ENCODE peak calls at places on chromosomes 16 and 17, in nine cellular contexts. Y, H, T, M, N, K, I, S and X are unnamed samples.

GRCh38 chr16:69253796-69254426 is 57.2 kb upstream of the VPS4A start:
- DNase-seq in Y (peak; percentile 31), H (no peak), T (no peak), M (peak; percentile 50), N (no peak), K (peak; percentile 27), I (no peak), S (no peak), X (no peak)

GRCh38 chr17:51119415-51120356 is 982 bp downstream of the SPAG9 start:
- DNase-seq in Y (peak; percentile 34), H (peak; percentile 46), T (peak; percentile 51), M (peak; percentile 54), N (peak; percentile 45), K (no peak), I (peak; percentile 76), S (peak; percentile 50), X (peak; percentile 32)

GRCh38 chr17:1029196-1029911 is 32.4 kb downstream of the TIMM22 start:
- DNase-seq in Y (peak; percentile 29), H (no peak), T (peak; percentile 22), M (peak; percentile 75), N (no peak), K (no peak), I (no peak), S (no peak), X (no peak)

GRCh38 chr17:45325810-45326209 is 9.0 kb upstream of the MAP3K14 start:
- DNase-seq in Y (no peak), H (no peak), T (no peak), M (no peak), N (no peak), K (no peak), I (no peak), S (no peak), X (no peak)

GRCh38 chr16:50610331-50611262 is 62.4 kb downstream of the NKD1 start:
- DNase-seq in Y (no peak), H (no peak), T (no peak), M (no peak), N (no peak), K (no peak), I (no peak), S (no peak), X (no peak)

GRCh38 chr17:70127221-70127873 is 42.0 kb upstream of the KCNJ2 start:
- DNase-seq in Y (no peak), H (no peak), T (peak; percentile 42), M (no peak), N (no peak), K (no peak), I (no peak), S (no peak), X (no peak)

GRCh38 chr16:57623251-57624043 is 5.0 kb upstream of the ADGRG1 start:
- DNase-seq in Y (peak; percentile 96), H (no peak), T (peak; percentile 87), M (peak; percentile 54), N (no peak), K (no peak), I (peak; percentile 36), S (peak; percentile 47), X (no peak)

GRCh38 chr17:65370669-65371126 is 190.8 kb downstream of the AXIN2 start:
- DNase-seq in Y (no peak), H (no peak), T (no peak), M (no peak), N (peak; percentile 27), K (no peak), I (peak; percentile 47), S (no peak), X (no peak)

GRCh38 chr16:22035094-22035675 is 27.3 kb downstream of the MOSMO start:
- DNase-seq in Y (peak; percentile 20), H (no peak), T (no peak), M (no peak), N (no peak), K (no peak), I (no peak), S (no peak), X (no peak)

GRCh38 chr17:40458001-40458791 is 14.9 kb downstream of the IGFBP4 start:
- DNase-seq in Y (peak; percentile 84), H (no peak), T (no peak), M (peak; percentile 90), N (no peak), K (peak; percentile 93), I (no peak), S (no peak), X (peak; percentile 46)

GRCh38 chr16:85982563-85982939 is 83.6 kb downstream of the IRF8 start:
- DNase-seq in Y (no peak), H (no peak), T (no peak), M (no peak), N (peak; percentile 40), K (no peak), I (peak; percentile 99), S (no peak), X (no peak)

GRCh38 chr17:49000943-49001342 is 3.8 kb downstream of the IGF2BP1 start:
- DNase-seq in Y (no peak), H (no peak), T (no peak), M (no peak), N (no peak), K (no peak), I (peak; percentile 75), S (no peak), X (no peak)

GRCh38 chr17:17985555-17985954 is 12.9 kb downstream of the DRC3 start:
- DNase-seq in Y (peak; percentile 23), H (no peak), T (no peak), M (peak; percentile 16), N (no peak), K (no peak), I (peak; percentile 52), S (no peak), X (no peak)

GRCh38 chr16:66596986-66597848 is 7.3 kb upstream of the CMTM3 start:
- DNase-seq in Y (no peak), H (no peak), T (no peak), M (no peak), N (no peak), K (no peak), I (no peak), S (no peak), X (no peak)

DNA sequence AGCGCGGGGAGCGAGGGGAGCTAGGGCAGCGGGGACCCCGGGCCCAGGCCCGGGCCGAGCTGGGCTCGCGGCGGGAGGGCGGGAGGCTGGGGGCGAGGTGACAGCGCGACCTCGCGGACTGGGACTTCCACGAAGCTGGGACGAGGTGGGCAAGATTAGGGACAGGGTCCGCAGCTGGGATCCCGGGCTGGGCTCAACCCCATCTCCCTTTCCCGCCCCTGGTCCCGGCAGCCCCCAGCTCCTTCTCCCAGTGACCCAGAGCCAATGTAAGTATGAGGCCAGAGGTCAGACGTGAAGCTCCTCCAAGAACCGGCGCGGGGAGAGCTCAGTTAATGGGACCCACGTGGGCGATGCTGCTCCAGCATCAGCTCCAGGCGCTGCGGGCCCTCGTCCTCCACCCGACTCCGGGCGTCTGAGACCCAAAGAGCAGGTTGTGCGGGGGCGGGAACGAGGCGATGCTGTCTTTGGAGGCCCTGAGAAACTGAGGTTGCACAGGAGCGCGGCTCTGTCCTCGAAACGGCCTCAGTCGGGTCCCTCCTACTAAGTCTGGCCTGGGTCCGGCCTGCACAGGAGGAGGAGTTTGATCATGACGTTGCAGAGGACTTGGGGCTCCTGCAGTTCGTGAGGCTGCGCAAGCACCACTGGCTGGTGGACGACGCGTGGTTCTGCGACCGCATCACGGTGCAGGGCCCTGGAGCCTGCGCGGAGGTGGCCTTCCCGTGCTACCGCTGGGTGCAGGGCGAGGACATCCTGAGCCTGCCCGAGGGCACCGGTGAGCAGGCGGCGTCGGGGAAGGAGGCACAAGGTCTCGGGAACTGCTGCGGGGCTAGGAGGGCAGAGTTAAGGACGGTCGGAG is 635 bp downstream of the ALOX12 start:
- DNase-seq in Y (no peak), H (no peak), T (no peak), M (no peak), N (no peak), K (no peak), I (no peak), S (no peak), X (no peak)
- H3K4me3 ChIP-seq in Y (peak overlapping the region; percentile 0), H (no peak overlapping the region), T (peak overlapping the region; percentile 58), M (no peak overlapping the region), N (no peak overlapping the region), K (peak overlapping the region; percentile 11), I (no peak overlapping the region), S (no peak overlapping the region), X (no peak overlapping the region)

DNA sequence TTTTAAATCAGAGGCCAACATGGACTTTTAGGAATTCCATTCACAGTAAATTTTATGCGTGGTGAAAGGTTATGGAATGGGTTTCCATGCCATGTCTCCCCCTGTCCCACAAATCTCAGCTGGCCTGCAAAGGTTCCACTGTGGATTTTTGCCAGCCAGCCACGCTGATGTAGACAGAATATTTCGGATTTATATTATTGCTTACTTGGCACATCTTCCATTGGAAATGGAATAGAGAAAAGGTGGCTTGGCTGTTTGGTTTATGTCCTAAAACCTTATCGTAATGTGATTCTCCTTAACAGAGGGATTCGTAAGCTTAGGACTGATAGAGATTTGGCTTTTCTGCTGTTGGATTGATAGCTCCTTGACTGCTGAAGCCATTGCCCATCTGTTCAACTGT is 551.2 kb downstream of the WWOX start:
- DNase-seq in Y (no peak), H (no peak), T (no peak), M (no peak), N (no peak), K (no peak), I (no peak), S (no peak), X (no peak)
- TF ChIP-seq CTCF in Y (no peak), H (no peak), T (no peak), M (no peak), N (no peak), K (no peak), I (no peak), S (no peak), X (no peak)

GRCh38 chr17:6757747-6758146 is 1.9 kb downstream of the XAF1 start:
- DNase-seq in Y (no peak), H (no peak), T (no peak), M (no peak), N (no peak), K (no peak), I (no peak), S (no peak), X (no peak)
- H3K4me3 ChIP-seq in Y (no peak overlapping the region), H (no peak overlapping the region), T (no peak overlapping the region), M (no peak overlapping the region), N (no peak overlapping the region), K (no peak overlapping the region), I (no peak overlapping the region), S (no peak overlapping the region), X (no peak overlapping the region)

GRCh38 chr17:63442074-63442473 is 4.0 kb downstream of the CYB561 start:
- DNase-seq in Y (no peak), H (no peak), T (no peak), M (no peak), N (no peak), K (no peak), I (no peak), S (no peak), X (no peak)

GRCh38 chr17:63439682-63440081 is 6.4 kb downstream of the CYB561 start:
- DNase-seq in Y (peak; percentile 76), H (no peak), T (no peak), M (peak; percentile 79), N (no peak), K (no peak), I (peak; percentile 68), S (no peak), X (peak; percentile 68)

GRCh38 chr17:63441654-63442053 is 4.5 kb downstream of the CYB561 start:
- DNase-seq in Y (no peak), H (no peak), T (no peak), M (no peak), N (no peak), K (no peak), I (no peak), S (no peak), X (no peak)

GRCh38 chr17:63440770-63441335 is 5.3 kb downstream of the CYB561 start:
- DNase-seq in Y (no peak), H (no peak), T (no peak), M (no peak), N (no peak), K (no peak), I (no peak), S (no peak), X (no peak)

GRCh38 chr17:63440127-63440769 is 5.9 kb downstream of the CYB561 start:
- DNase-seq in Y (no peak), H (peak; percentile 41), T (no peak), M (no peak), N (no peak), K (no peak), I (no peak), S (no peak), X (no peak)
- TF ChIP-seq CTCF in Y (peak; percentile 10), H (no peak), T (no peak), M (no peak), N (no peak), K (no peak), I (no peak), S (no peak), X (no peak)